ENCODE peak calls at places on chromosomes 5 and 9, in nine cellular contexts. H is psoas muscle, X is kidney epithelial cell, M is upper lobe of left lung, Z is mesothelial cell of epicardium, J is tibial nerve, L is foreskin fibroblast, P is fibroblast of mammary gland, Q is AG09319. U is an unnamed sample.

GRCh38 chr9:109440797-109441287 is 57.3 kb downstream of the PTPN3 start:
- DNase-seq in H (no peak), X (peak), M (no peak), Z (no peak), J (peak), L (peak), P (peak), Q (peak), U (no peak)

GRCh38 chr5:95081500-95082355 is 203.2 kb downstream of the MCTP1 start:
- DNase-seq in H (peak), X (peak), M (peak), Z (no peak), J (peak), L (peak), P (peak), Q (peak), U (peak)

GRCh38 chr5:150322202-150322601 is 19.5 kb upstream of the ARSI start:
- DNase-seq in H (no peak), X (peak), M (no peak), Z (no peak), J (no peak), L (peak), P (peak), Q (no peak), U (no peak)

GRCh38 chr5:163564321-163564924 is 59.0 kb downstream of the MAT2B start:
- DNase-seq in H (no peak), X (no peak), M (peak), Z (no peak), J (peak), L (peak), P (peak), Q (no peak), U (peak)

GRCh38 chr9:16505159-16505558 is 365.3 kb downstream of the BNC2 start:
- DNase-seq in H (no peak), X (peak), M (no peak), Z (no peak), J (no peak), L (peak), P (peak), Q (no peak), U (no peak)

GRCh38 chr5:39132128-39132447 is 57.9 kb upstream of the RICTOR start:
- DNase-seq in H (no peak), X (no peak), M (no peak), Z (no peak), J (no peak), L (no peak), P (no peak), Q (no peak), U (no peak)

GRCh38 chr9:11319477-11320060 is 706.8 kb upstream of the PTPRD start:
- DNase-seq in H (no peak), X (no peak), M (no peak), Z (no peak), J (no peak), L (no peak), P (peak), Q (no peak), U (no peak)

GRCh38 chr9:111896942-111897830 is 572 bp downstream of the UGCG start:
- DNase-seq in H (peak), X (no peak), M (peak), Z (no peak), J (peak), L (peak), P (peak), Q (no peak), U (no peak)

GRCh38 chr5:14062178-14062577 is 81.0 kb upstream of the TRIO start:
- DNase-seq in H (no peak), X (no peak), M (no peak), Z (no peak), J (no peak), L (peak), P (peak), Q (no peak), U (no peak)

GRCh38 chr5:68187268-68188055 is 28.1 kb upstream of the PIK3R1 start:
- DNase-seq in H (peak), X (no peak), M (no peak), Z (peak), J (no peak), L (no peak), P (no peak), Q (no peak), U (no peak)

GRCh38 chr9:28212979-28213378 is 639.7 kb upstream of the C9orf72 start:
- DNase-seq in H (no peak), X (peak), M (no peak), Z (no peak), J (no peak), L (peak), P (peak), Q (peak), U (no peak)

GRCh38 chr5:28710360-28710759 is 1672.0 kb upstream of the CDH9 start:
- DNase-seq in H (no peak), X (no peak), M (no peak), Z (no peak), J (no peak), L (no peak), P (no peak), Q (no peak), U (no peak)
- TF ChIP-seq CTCF in H (no peak), X (peak), M (no peak), Z (peak), J (no peak), L (no peak), P (no peak), Q (no peak), U (no peak)

DNA sequence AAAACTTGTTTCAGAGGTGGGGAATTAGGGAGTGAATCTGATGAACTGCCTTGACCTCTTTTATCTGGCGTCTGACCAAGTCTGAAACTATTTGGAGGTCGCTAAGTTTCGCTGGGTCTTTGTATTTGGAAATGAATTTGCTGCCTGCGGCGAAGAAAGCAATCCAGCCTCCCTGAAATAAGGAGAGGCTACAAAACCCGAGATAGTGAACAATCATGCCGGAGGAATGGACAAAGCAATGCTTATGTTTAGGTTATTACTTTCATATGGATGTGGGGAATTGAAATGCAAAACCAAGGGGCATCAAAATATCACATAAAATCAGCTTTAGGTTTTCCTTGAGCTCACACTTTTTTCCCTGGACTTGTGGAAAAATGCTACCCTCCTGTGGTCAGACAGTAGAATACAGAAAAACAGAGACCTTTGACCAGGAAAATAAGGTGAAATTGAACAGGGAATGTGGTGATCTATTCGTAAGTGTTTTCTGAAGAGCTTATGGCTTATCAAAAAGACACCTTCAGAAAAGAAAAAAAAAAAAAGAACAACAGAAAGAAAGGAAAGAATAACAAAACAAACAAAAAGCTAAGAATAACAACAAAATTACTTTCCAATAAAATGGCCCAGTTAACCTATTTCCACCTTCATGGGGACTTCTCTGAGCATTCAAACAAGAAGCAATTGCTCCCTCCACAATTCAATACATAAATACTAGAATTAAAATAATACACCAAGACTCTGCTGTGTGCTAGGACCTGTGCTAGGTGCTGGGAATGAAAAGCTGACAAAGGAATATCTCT is 68.6 kb upstream of the DPYSL3 start:
- DNase-seq in H (no peak), X (no peak), M (no peak), Z (no peak), J (no peak), L (peak), P (peak), Q (no peak), U (no peak)
- TF ChIP-seq CTCF in H (peak), X (peak), M (no peak), Z (peak), J (peak), L (peak), P (peak), Q (peak), U (no peak)

DNA sequence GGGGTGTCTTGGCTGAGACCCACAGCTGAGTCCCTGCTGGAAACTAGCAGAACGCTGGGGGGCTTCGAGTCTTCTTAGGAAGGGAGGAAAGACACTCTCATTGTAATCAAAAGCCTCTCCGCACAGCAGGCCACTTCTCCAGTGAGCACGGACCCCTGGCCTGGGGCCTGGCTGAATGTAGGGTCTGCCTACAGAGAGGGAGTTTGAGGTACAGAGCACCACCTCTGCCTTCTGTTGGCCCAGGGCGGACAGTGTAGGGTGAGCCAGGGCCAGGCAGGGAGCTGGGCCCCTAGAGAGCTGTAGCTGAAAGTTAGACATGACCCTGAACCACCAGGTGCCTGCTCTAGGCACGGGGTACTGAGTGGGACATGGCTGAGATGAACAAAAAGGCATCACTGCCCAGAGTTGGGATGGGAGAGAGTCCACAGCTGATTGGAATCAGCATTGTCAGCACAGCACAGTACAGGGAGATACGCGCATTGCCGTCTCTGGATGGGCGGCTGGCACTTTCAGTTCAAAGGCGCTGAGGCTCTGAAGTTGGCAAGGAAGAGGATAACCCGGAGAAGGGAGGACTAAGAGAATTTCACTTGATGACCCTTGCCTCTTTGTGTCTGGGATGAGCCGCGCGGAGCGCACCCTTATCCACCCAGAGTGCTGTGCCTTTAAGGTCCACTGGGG is 363 bp upstream of the SLC25A48 start:
- DNase-seq in H (peak), X (no peak), M (no peak), Z (no peak), J (no peak), L (peak), P (peak), Q (no peak), U (no peak)
- TF ChIP-seq CTCF in H (peak), X (peak), M (peak), Z (no peak), J (peak), L (peak), P (peak), Q (no peak), U (no peak)

DNA sequence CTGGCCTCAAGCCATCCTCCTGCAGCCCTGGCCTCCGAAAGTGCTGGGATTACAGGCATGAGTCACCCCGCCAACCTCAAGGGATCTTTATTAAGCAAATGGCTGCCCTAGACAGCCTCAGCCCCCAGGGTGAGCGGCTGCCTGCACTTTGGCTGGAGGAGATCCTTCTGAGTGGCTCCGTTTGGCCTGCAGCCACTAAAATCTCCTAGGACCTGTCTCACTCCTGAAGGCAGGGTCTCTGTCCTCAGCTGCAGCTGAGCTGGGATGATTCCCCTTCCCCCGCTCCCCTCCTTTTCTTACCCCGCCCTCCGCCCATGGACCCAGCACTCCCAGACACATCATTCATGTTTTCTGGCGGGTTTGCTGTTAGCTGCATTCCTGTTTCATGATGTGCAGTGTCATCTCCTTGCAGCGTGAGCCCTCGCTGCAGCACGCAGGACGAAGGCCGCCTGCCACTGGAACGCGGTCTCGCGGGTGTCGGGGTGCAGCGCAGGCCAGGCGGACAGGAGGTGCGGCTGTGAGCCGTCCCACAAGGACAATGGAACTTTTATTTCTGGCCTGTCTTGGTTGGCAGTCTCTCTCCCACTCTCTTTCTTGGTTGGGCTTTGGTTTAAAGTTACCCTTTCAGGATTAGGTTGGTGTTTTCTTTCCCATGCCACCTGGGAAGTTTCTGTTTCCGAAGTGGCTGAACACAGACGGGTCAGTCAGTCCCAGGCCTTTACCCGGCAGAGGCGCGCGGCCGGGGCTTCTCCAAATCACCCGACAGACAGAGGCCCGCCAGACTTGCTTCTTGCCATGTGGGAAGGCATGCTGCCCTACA is 137.1 kb downstream of the FOXD1 start:
- DNase-seq in H (peak), X (peak), M (no peak), Z (peak), J (no peak), L (peak), P (peak), Q (no peak), U (no peak)
- TF ChIP-seq CTCF in H (no peak), X (no peak), M (no peak), Z (no peak), J (no peak), L (no peak), P (no peak), Q (no peak), U (no peak)

DNA sequence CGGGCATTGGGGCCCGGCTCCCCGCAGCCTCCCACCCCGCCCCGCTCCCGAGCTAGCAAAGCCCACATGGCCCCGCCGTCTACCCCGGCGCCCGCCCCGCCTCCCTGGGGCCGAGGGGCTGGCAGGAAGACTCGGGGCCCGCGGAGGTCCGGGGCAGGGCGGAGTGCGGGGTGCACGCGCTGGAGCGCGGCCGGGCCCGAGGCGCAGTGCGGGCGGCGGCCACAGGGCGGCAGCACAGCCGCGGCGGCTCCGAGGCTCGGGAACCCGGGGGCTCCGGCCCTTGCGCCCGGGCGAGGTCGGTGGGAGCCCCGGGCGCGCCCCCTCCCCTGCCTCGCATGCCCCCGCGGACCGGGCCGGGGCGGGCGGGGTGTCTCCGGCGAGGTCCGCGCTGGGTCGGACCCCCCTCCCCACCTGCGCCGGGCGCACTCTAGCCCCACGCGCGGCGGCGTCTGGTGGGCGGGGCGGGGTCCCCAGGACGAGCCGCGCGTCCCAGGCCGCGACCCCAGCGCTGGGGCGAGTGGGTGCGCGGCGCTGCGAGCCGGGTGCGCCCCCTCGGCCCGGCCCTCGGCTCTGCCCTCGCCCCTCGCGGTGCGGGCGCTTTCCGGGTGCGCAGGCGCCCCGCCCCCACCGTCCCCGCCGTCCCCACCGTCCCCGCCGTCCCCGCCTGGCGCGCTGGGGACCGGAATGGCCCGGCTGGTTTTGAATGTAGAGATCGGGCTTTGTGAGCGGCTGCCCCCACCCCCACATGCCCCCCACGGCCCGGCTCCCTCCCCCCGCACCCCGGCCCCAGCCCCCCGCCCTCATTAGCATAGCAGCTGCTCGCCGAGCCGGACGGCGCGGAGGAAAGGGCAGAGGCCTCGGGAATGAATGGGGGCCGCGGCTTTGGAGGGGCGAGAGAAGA is 6.5 kb downstream of the NRARP start:
- DNase-seq in H (no peak), X (no peak), M (no peak), Z (no peak), J (no peak), L (no peak), P (no peak), Q (no peak), U (peak)
- TF ChIP-seq CTCF in H (peak), X (no peak), M (peak), Z (peak), J (peak), L (no peak), P (no peak), Q (peak), U (peak)

DNA sequence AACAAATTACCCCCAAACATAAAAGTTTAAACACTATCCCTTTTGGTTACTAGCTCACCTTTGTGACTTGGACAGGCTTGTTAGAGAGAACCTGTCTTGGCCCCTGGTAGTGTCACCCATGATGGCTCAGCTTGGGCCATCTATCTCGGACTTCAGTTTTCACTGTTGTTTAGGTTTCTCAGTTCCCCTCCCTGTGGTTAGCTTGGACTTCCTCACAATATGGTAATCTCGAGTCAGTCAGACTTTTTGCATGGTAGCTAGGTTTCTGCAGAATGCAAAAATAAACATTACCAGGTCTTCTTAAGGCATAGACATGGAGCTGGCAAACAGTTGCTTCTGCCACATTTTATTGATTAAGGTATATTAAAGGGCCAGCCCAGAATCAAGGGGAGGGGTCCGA is 324.3 kb upstream of the RORB start:
- DNase-seq in H (no peak), X (no peak), M (no peak), Z (no peak), J (no peak), L (no peak), P (no peak), Q (no peak), U (no peak)
- TF ChIP-seq CTCF in H (no peak), X (no peak), M (no peak), Z (no peak), J (no peak), L (no peak), P (no peak), Q (no peak), U (no peak)

DNA sequence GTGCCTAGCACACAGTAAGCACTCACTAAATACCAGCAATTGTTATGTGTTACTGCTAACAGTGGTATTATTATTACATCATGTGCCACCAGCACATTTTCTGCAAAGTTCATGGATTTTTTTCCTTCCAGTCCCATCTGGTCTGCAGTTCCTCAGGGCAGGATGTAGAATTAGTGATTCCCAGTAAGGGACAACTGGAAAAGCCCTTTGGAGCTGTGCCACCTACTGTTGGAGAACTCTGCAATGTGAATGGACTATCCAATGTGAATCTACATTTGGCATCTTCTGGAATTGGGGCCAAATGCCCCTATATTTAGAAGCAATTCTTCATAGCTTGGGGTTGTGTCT is 154.0 kb downstream of the CDH6 start:
- DNase-seq in H (no peak), X (no peak), M (no peak), Z (no peak), J (no peak), L (no peak), P (no peak), Q (no peak), U (no peak)
- TF ChIP-seq CTCF in H (no peak), X (no peak), M (no peak), Z (no peak), J (no peak), L (no peak), P (no peak), Q (no peak), U (no peak)

GRCh38 chr5:41707853-41708603 is 162.2 kb downstream of the OXCT1 start:
- DNase-seq in H (no peak), X (peak), M (no peak), Z (no peak), J (no peak), L (peak), P (peak), Q (peak), U (no peak)
- TF ChIP-seq CTCF in H (peak), X (peak), M (no peak), Z (no peak), J (no peak), L (peak), P (peak), Q (peak), U (no peak)

DNA sequence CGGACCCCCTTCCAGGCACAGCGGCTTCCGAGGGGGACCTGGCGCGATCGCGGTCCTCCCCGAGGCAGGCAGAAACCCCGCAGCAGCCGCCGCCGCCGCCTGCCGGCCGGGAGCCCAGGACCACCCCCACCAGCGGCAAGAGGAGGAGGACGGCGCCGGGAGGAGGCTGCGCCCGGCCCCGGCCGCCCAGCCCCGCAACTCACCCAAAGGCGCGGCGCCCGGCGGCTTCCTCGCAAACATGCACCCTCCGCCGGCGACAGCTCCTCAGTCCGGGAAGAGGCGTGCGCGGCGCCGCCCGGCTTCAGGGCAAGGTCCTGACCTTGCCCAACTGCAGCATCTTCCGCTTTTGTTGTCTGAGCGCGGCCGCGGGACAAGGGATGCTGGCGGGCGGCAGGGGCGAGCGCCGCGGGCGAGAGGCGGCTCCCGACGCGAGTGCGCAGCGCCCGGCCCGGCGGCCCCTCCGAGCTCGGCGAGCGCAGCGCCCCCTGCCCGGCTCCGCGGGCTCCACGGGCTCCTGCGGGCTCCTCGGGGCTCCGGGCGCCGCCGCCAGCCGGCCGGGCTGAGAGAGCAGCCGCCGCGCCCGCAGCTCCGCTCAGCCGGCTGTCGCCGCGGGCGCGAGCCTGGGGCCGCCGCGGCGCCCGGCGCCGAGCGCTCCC is 504 bp downstream of the CTNND2 start:
- DNase-seq in H (no peak), X (no peak), M (no peak), Z (peak), J (no peak), L (no peak), P (no peak), Q (no peak), U (no peak)
- TF ChIP-seq CTCF in H (no peak), X (no peak), M (no peak), Z (peak), J (no peak), L (no peak), P (no peak), Q (no peak), U (no peak)

U was measured in natural killer cell.